ENCODE peak calls at places on chromosomes 4 and X, in seven cellular contexts. X, W, K, N, U, M and O are unnamed samples.

GRCh38 chrX:15438332-15438731 is 54.1 kb upstream of the VEGFD start:
- DNase-seq in M (no peak), X (no peak), W (no peak), N (no peak), K (no peak), U (no peak), O (no peak)

GRCh38 chr4:112552668-112553067 is 36.7 kb upstream of the NEUROG2 start:
- DNase-seq in K (no peak), N (no peak), W (peak; percentile 3), X (no peak), U (no peak), M (peak; percentile 17), O (peak; percentile 65)

GRCh38 chr4:157270552-157270951 is 50.0 kb downstream of the GRIA2 start:
- DNase-seq in U (no peak), N (no peak), W (no peak), M (no peak), K (peak; percentile 23), X (no peak), O (no peak)

GRCh38 chr4:56611501-56611900 is 69.6 kb downstream of the HOPX start:
- DNase-seq in K (no peak), X (no peak), N (no peak), U (no peak), M (no peak), W (peak; percentile 19), O (no peak)

GRCh38 chr4:47128991-47129390 is 97.6 kb downstream of the GABRB1 start:
- DNase-seq in W (no peak), U (no peak), K (no peak), N (no peak), M (no peak), X (no peak), O (no peak)

GRCh38 chrX:48938721-48939416 is 18.5 kb downstream of the OTUD5 start:
- DNase-seq in U (no peak), W (no peak), N (no peak), X (no peak), K (no peak), M (no peak), O (no peak)

GRCh38 chrX:132071260-132071659 is 48.2 kb downstream of the STK26 start:
- DNase-seq in U (no peak), M (peak; percentile 1), K (no peak), N (no peak), W (no peak), X (no peak), O (peak; percentile 31)

GRCh38 chr4:176849076-176849475 is 56.4 kb upstream of the VEGFC start:
- DNase-seq in N (no peak), W (no peak), X (no peak), K (no peak), M (no peak), U (no peak), O (no peak)

GRCh38 chr4:103892616-103893015 is 172.8 kb upstream of the TACR3 start:
- DNase-seq in N (no peak), X (no peak), W (no peak), M (no peak), K (no peak), U (no peak), O (no peak)

GRCh38 chr4:173218411-173219125 is 50.0 kb downstream of the GALNT7 start:
- DNase-seq in W (peak; percentile 94), K (no peak), N (no peak), U (no peak), X (no peak), M (no peak), O (peak; percentile 36)

GRCh38 chr4:114547340-114548134 is 51.1 kb upstream of the UGT8 start:
- DNase-seq in K (no peak), W (no peak), M (no peak), U (no peak), N (no peak), X (no peak), O (no peak)

GRCh38 chr4:85591361-85592098 is 116.6 kb downstream of the ARHGAP24 start:
- DNase-seq in K (no peak), U (no peak), X (no peak), W (no peak), M (no peak), N (no peak), O (no peak)

GRCh38 chrX:103399744-103400143 is 23.4 kb downstream of the BEX3 start:
- DNase-seq in M (no peak), X (no peak), K (no peak), W (no peak), N (no peak), U (no peak), O (no peak)

GRCh38 chr4:158169516-158169915 is 3.3 kb downstream of the GASK1B start:
- DNase-seq in K (peak; percentile 26), X (no peak), M (no peak), W (no peak), U (no peak), N (no peak), O (peak; percentile 41)

GRCh38 chr4:29289118-29289517 is 1431.1 kb upstream of the PCDH7 start:
- DNase-seq in M (no peak), W (no peak), X (no peak), U (no peak), K (no peak), N (no peak), O (no peak)

GRCh38 chrX:115402299-115402698 is 112.8 kb downstream of the LUZP4 start:
- DNase-seq in U (no peak), N (no peak), M (peak; percentile 35), X (no peak), W (no peak), K (no peak), O (no peak)

GRCh38 chr4:26032572-26033320 is 118.7 kb downstream of the SMIM20 start:
- DNase-seq in K (peak; percentile 84), X (peak; percentile 62), M (peak; percentile 61), W (peak; percentile 85), N (peak; percentile 16), U (no peak), O (peak; percentile 95)

GRCh38 chrX:13059676-13060499 is 15.5 kb upstream of the FAM9C start:
- DNase-seq in K (no peak), W (no peak), N (no peak), X (no peak), M (no peak), U (no peak), O (peak; percentile 69)

GRCh38 chr4:153143527-153144348 is 60.5 kb upstream of the TRIM2 start:
- DNase-seq in U (no peak), N (no peak), M (no peak), W (peak; percentile 76), K (peak; percentile 69), X (no peak), O (peak; percentile 75)

GRCh38 chr4:99715286-99715685 is 57.7 kb upstream of the C4orf54 start:
- DNase-seq in W (no peak), N (no peak), M (no peak), X (no peak), U (no peak), K (no peak), O (no peak)

GRCh38 chr4:10417720-10418119 is 39.5 kb downstream of the ZNF518B start:
- DNase-seq in K (no peak), N (no peak), U (no peak), W (peak; percentile 23), X (no peak), M (no peak), O (peak; percentile 82)

GRCh38 chr4:110454456-110454855 is 21.5 kb upstream of the ENPEP start:
- DNase-seq in W (no peak), U (no peak), X (no peak), N (no peak), K (no peak), M (no peak), O (no peak)

GRCh38 chr4:76271248-76271647 is 19.7 kb downstream of the FAM47E start:
- DNase-seq in W (no peak), N (no peak), K (no peak), X (no peak), M (no peak), U (no peak), O (no peak)

GRCh38 chrX:7116081-7116480 is 31.4 kb upstream of the STS start:
- DNase-seq in M (no peak), X (no peak), U (no peak), W (no peak), K (no peak), N (no peak), O (no peak)

GRCh38 chrX:7115557-7115956 is 32.0 kb upstream of the STS start:
- DNase-seq in W (no peak), X (peak; percentile 27), M (no peak), U (peak; percentile 41), K (peak; percentile 49), N (no peak), O (peak; percentile 43)

GRCh38 chrX:7117587-7117986 is 29.9 kb upstream of the STS start:
- DNase-seq in W (no peak), U (no peak), K (no peak), X (no peak), N (no peak), M (no peak), O (no peak)

GRCh38 chrX:7120578-7121219 is 26.8 kb upstream of the STS start:
- DNase-seq in N (no peak), K (no peak), X (no peak), U (no peak), M (peak; percentile 69), W (peak; percentile 29), O (peak; percentile 29)

GRCh38 chrX:7119927-7120577 is 27.5 kb upstream of the STS start:
- DNase-seq in M (peak; percentile 31), K (no peak), X (no peak), U (no peak), N (no peak), W (no peak), O (no peak)
- H3K4me3 ChIP-seq in M (peak overlapping the region; percentile 6), K (no peak overlapping the region), X (no peak overlapping the region), U (no peak overlapping the region), N (no peak overlapping the region), W (no peak overlapping the region), O (no peak overlapping the region)

GRCh38 chr4:1277667-1278335 is 11.9 kb upstream of the MAEA start:
- DNase-seq in W (no peak), K (no peak), N (no peak), X (no peak), U (no peak), M (no peak), O (no peak)
- TF ChIP-seq CTCF in W (peak; percentile 12), K (no peak), N (no peak), X (no peak), U (no peak), M (peak; percentile 37), O (peak; percentile 11)

DNA sequence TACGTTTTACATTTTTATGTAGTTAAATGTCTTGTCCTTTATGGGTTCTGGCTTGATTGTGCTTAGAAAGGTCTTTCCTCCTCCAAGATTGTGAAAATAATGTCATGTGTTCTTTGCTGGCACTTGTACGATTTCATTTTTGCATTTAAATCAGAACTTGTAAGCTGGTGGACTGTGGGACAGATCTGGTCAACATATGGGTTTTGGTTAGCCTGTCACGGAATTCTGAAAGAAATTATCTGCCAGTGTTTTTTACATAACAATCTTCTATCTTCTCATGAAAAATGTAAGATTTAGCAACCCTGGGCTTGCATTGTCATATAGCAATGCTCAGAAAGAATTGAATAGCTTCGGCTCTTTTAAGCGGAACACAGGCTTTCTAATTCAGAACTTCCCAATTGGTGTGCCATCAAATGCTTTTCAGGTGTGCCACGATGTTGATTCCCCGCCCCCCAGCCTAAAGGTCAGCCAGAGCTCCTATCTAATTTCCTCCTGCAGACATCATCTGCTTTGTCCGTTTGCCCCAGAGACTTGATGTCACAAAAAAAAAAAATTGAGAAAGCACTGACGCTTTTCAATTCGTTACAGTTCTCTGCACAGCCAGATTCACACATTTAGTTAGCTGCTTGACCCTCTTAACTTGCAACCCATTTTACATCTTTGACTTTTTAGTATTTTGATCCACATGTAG is 16.2 kb downstream of the AFF1 start:
- DNase-seq in U (no peak), M (no peak), K (no peak), N (no peak), W (no peak), X (no peak), O (no peak)
- H3K4me3 ChIP-seq in U (no peak overlapping the region), M (no peak overlapping the region), K (no peak overlapping the region), N (no peak overlapping the region), W (no peak overlapping the region), X (no peak overlapping the region), O (no peak overlapping the region)

GRCh38 chrX:51487960-51488267 is 8.5 kb downstream of the NUDT11 start:
- DNase-seq in U (no peak), K (no peak), N (no peak), W (no peak), X (no peak), M (no peak), O (peak; percentile 28)
- TF ChIP-seq CTCF in U (no peak), K (no peak), N (no peak), W (no peak), X (no peak), M (no peak), O (no peak)